ENCODE peak calls at places on chromosome 1, in six cellular contexts. J, Z, P, L, B and G are unnamed samples.
A peak's percentile ranks its signal among the peaks of the same experiment; 100 is the strongest.

GRCh38 chr1:101506541-101507164 is 269.8 kb downstream of the S1PR1 start:
- DNase-seq in J (no peak), Z (no peak), P (peak; percentile 43), L (peak; percentile 31), B (peak; percentile 78), G (peak; percentile 41)

GRCh38 chr1:211198111-211198510 is 61.1 kb upstream of the RCOR3 start:
- DNase-seq in J (no peak), Z (no peak), P (peak; percentile 32), L (peak; percentile 51), B (peak; percentile 29), G (no peak)

GRCh38 chr1:173473599-173474011 is 3.5 kb upstream of the PRDX6 start:
- DNase-seq in J (no peak), Z (no peak), P (peak; percentile 83), L (peak; percentile 75), B (peak; percentile 58), G (no peak)

GRCh38 chr1:246592695-246593094 is 26.4 kb downstream of the CNST start:
- DNase-seq in J (no peak), Z (no peak), P (no peak), L (peak; percentile 94), B (no peak), G (no peak)

GRCh38 chr1:62076286-62076685 is 118.4 kb upstream of the L1TD1 start:
- DNase-seq in J (no peak), Z (no peak), P (peak; percentile 71), L (peak; percentile 63), B (no peak), G (no peak)

GRCh38 chr1:241985787-241986186 is 13.1 kb downstream of the MAP1LC3C start:
- DNase-seq in J (peak; percentile 58), Z (no peak), P (peak; percentile 50), L (peak; percentile 34), B (peak; percentile 77), G (peak; percentile 33)

GRCh38 chr1:39129514-39129913 is 75.0 kb upstream of the MACF1 start:
- DNase-seq in J (no peak), Z (no peak), P (peak; percentile 72), L (peak; percentile 58), B (peak; percentile 16), G (no peak)

GRCh38 chr1:70090875-70091274 is 114.5 kb downstream of the LRRC40 start:
- DNase-seq in J (no peak), Z (no peak), P (peak; percentile 59), L (peak; percentile 79), B (peak; percentile 79), G (no peak)

GRCh38 chr1:11731719-11732283 is 4.1 kb upstream of the AGTRAP start:
- DNase-seq in J (peak; percentile 62), Z (no peak), P (peak; percentile 87), L (peak; percentile 70), B (no peak), G (no peak)

GRCh38 chr1:93414749-93415148 is 33.2 kb upstream of the FNBP1L start:
- DNase-seq in J (no peak), Z (no peak), P (no peak), L (no peak), B (no peak), G (no peak)

GRCh38 chr1:156470483-156470882 is 30.1 kb downstream of the MEF2D start:
- DNase-seq in J (no peak), Z (no peak), P (no peak), L (no peak), B (no peak), G (no peak)

GRCh38 chr1:51284487-51284954 is 45.8 kb downstream of the TTC39A start:
- DNase-seq in J (no peak), Z (no peak), P (no peak), L (peak; percentile 48), B (no peak), G (no peak)

DNA sequence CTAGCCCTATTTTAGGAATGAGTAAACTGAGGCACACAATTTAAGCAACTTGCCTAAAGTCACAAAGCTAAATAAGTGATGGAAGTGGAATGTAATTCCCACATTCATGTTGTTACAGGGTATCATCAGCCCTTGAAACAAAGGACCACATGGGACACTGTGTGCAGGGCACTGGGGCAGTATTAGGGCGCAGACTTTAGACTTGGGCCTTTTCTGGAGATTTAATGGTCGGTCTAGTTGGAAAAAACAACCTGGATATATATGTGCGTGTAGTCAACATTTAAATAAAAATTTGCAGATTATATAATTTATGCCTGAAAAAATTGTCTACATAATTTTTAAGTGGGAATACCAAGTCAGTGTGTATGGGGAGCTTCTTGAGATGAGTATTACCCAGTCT is 1.5 kb downstream of the KDM1A start:
- DNase-seq in J (no peak), Z (no peak), P (peak; percentile 26), L (no peak), B (no peak), G (no peak)
- H3K14ac ChIP-seq in J (no peak overlapping the region), Z (no peak overlapping the region), P (no peak overlapping the region), L (peak overlapping the region; percentile 78), B (no peak overlapping the region), G (no peak overlapping the region)

GRCh38 chr1:97986041-97987005 is 65.5 kb upstream of the DPYD start:
- DNase-seq in J (no peak), Z (no peak), P (no peak), L (peak; percentile 64), B (no peak), G (no peak)
- H3K14ac ChIP-seq in J (no peak overlapping the region), Z (no peak overlapping the region), P (no peak overlapping the region), L (no peak overlapping the region), B (no peak overlapping the region), G (no peak overlapping the region)

GRCh38 chr1:209723761-209724693 is 19.4 kb downstream of the HSD11B1 start:
- DNase-seq in J (no peak), Z (no peak), P (no peak), L (no peak), B (no peak), G (no peak)
- H3K14ac ChIP-seq in J (no peak overlapping the region), Z (no peak overlapping the region), P (no peak overlapping the region), L (no peak overlapping the region), B (no peak overlapping the region), G (no peak overlapping the region)

DNA sequence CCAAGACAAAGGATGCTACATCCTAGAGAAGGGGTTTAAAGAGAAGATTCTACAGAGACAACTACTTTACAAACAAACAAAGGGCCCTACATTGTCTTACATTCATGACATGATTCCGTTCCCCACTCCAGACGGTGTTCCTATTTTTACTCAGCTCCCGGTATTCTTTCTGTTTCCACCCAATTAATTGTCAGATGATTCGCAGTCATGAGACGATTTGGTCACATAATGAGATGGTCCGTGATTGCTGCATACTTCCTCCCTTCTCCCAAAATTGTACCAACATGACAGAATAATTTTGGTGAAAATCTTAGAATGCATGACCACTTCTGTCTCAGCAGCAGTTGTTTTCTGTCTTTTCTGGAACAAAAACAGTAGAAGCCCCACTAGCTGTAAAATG is 73.9 kb upstream of the VAV3 start:
- DNase-seq in J (no peak), Z (no peak), P (no peak), L (no peak), B (peak; percentile 9), G (no peak)
- H3K14ac ChIP-seq in J (no peak overlapping the region), Z (no peak overlapping the region), P (no peak overlapping the region), L (no peak overlapping the region), B (no peak overlapping the region), G (no peak overlapping the region)

DNA sequence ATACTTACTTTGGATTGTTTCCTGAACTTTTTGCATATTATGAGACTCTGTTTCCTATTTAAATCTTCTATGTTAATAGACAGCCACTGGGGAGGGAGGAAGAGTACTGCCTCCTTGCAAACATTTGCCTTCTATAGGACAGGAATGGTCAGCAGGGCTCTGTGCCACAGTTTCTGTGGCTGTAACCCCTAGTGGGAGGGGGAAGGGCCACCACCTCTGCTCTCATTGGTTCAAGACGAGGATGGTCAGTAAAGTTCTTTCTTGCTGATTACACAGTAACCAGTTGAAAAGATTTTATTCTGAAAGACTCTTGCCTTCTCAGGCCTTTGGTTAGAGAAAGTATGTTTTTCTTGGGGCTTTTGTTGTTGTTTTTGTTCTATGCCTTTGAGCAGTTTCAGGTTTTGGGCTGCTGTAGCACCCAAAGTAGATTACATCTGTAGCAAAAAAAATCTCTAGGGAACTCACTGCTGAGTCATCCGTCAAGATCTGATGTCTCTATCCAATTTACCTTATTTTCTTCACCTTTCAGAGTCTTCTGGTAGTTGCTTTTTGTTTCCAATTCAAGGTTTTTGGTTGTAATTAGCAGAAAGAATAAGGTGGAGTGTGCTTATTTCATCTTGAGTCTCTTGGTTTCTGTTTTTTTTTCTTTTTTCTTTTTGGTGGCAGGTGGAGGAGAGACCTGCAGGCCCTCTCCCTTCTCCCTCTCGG is 23.1 kb downstream of the SLC35A3 start:
- DNase-seq in J (no peak), Z (no peak), P (no peak), L (no peak), B (peak; percentile 36), G (no peak)
- H3K14ac ChIP-seq in J (no peak overlapping the region), Z (no peak overlapping the region), P (no peak overlapping the region), L (no peak overlapping the region), B (no peak overlapping the region), G (no peak overlapping the region)

GRCh38 chr1:244802041-244802440 is 33.4 kb upstream of the COX20 start:
- DNase-seq in J (no peak), Z (no peak), P (no peak), L (no peak), B (no peak), G (no peak)
- H3K14ac ChIP-seq in J (no peak overlapping the region), Z (no peak overlapping the region), P (no peak overlapping the region), L (no peak overlapping the region), B (no peak overlapping the region), G (no peak overlapping the region)

DNA sequence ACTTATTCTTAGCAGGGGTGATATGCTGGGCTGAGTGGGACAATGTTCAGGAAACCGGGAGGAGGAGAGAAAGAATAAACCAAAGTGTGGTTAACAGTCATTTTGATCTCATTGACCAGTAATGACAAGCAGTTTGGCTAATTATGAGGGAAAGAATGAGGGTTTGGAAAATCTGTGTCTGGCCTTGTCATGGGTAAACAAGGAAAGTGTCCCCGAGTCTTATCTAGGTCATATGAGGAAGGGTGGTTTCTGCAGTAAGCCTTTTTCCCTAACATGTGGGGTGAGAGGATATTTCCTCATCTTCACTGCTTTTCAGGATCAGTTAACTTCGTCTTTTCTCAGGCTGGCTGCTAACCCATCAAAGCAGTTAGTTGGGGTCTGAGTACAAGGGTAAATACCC is 155.0 kb downstream of the TPR start:
- DNase-seq in J (no peak), Z (no peak), P (peak; percentile 42), L (no peak), B (no peak), G (no peak)
- H3K14ac ChIP-seq in J (no peak overlapping the region), Z (no peak overlapping the region), P (no peak overlapping the region), L (no peak overlapping the region), B (no peak overlapping the region), G (no peak overlapping the region)

GRCh38 chr1:213326666-213327317 is 275.8 kb downstream of the RPS6KC1 start:
- DNase-seq in J (no peak), Z (no peak), P (peak; percentile 29), L (peak; percentile 77), B (peak; percentile 50), G (no peak)
- H3K14ac ChIP-seq in J (no peak overlapping the region), Z (no peak overlapping the region), P (no peak overlapping the region), L (peak overlapping the region; percentile 10), B (no peak overlapping the region), G (no peak overlapping the region)